ENCODE peak calls at places on chromosomes 11 and 22, in nine cellular contexts. T is uterus, F is heart right ventricle, Y is prostate gland, R is stomach, B is transverse colon, G is IMR-90, O is OCI-LY7, Z is A673. C is an unnamed sample.

GRCh38 chr11:65136515-65137096 is 2.3 kb upstream of the SYVN1 start:
- DNase-seq in G (no peak), B (peak; percentile 63), Z (no peak), T (no peak), O (no peak), F (no peak), Y (no peak), R (no peak), C (no peak)

GRCh38 chr11:122440783-122441701 is 214.5 kb upstream of the UBASH3B start:
- DNase-seq in O (no peak), Z (peak; percentile 70), Y (no peak), G (no peak), R (no peak), T (peak; percentile 61), B (peak; percentile 10), F (peak; percentile 55), C (no peak)

GRCh38 chr11:60873533-60873932 is 6.2 kb downstream of the ZP1 start:
- DNase-seq in T (no peak), G (no peak), B (no peak), R (no peak), F (no peak), Y (no peak), O (no peak), Z (no peak), C (peak; percentile 73)

GRCh38 chr11:11416917-11417316 is 63.9 kb upstream of the CSNK2A3 start:
- DNase-seq in T (no peak), Y (no peak), O (no peak), R (no peak), G (peak; percentile 65), F (no peak), B (no peak), Z (no peak), C (no peak)

GRCh38 chr11:115682101-115682500 is 177.9 kb upstream of the CADM1 start:
- DNase-seq in Z (no peak), F (no peak), B (no peak), T (no peak), O (no peak), R (no peak), G (peak; percentile 78), Y (no peak), C (no peak)

GRCh38 chr11:81492923-81493445 is 1240.7 kb downstream of the FAM181B start:
- DNase-seq in R (no peak), O (no peak), G (no peak), F (no peak), Y (no peak), T (no peak), B (no peak), Z (no peak), C (no peak)

GRCh38 chr22:39907035-39907434 is 6.2 kb downstream of the GRAP2 start:
- DNase-seq in O (no peak), G (no peak), T (no peak), R (no peak), F (no peak), Z (no peak), Y (no peak), B (no peak), C (no peak)

GRCh38 chr11:114296190-114296978 is at the start of gene NNMT:
- DNase-seq in T (peak; percentile 74), B (peak; percentile 31), R (peak; percentile 44), F (peak; percentile 66), G (peak; percentile 97), Z (no peak), Y (no peak), O (no peak), C (no peak)

GRCh38 chr11:79249341-79249993 is 191.4 kb downstream of the TENM4 start:
- DNase-seq in Z (no peak), T (no peak), B (no peak), G (peak; percentile 75), R (no peak), F (no peak), Y (no peak), O (no peak), C (no peak)

GRCh38 chr22:39622881-39623367 is 52.4 kb downstream of the CACNA1I start:
- DNase-seq in G (peak; percentile 9), Y (no peak), B (peak; percentile 71), R (peak; percentile 69), O (no peak), F (peak; percentile 26), T (no peak), Z (peak; percentile 37), C (peak; percentile 86)

GRCh38 chr11:30586251-30587144 is at the start of gene MPPED2:
- DNase-seq in Z (peak; percentile 58), R (no peak), B (peak; percentile 25), G (no peak), Y (peak; percentile 45), O (no peak), F (peak; percentile 57), T (peak; percentile 17), C (peak; percentile 81)

GRCh38 chr22:42676059-42676607 is 26.9 kb upstream of the CYB5R3 start:
- DNase-seq in Y (no peak), B (no peak), T (no peak), F (peak; percentile 63), G (peak; percentile 43), Z (no peak), O (no peak), R (no peak), C (no peak)

GRCh38 chr22:23565288-23565941 is 14.7 kb downstream of the IGLL1 start:
- DNase-seq in F (no peak), T (no peak), R (no peak), B (peak; percentile 27), O (peak; percentile 26), Y (no peak), Z (peak; percentile 33), G (no peak), C (peak; percentile 72)

GRCh38 chr11:36452987-36453386 is 57.1 kb downstream of the TRAF6 start:
- DNase-seq in G (no peak), T (no peak), O (no peak), B (no peak), Z (no peak), Y (no peak), R (no peak), F (no peak), C (no peak)

GRCh38 chr22:32764330-32765116 is 37.0 kb upstream of the TIMP3 start:
- DNase-seq in R (no peak), B (peak; percentile 22), G (peak; percentile 96), Z (no peak), T (peak; percentile 84), F (peak; percentile 47), Y (no peak), O (no peak), C (peak; percentile 51)

DNA sequence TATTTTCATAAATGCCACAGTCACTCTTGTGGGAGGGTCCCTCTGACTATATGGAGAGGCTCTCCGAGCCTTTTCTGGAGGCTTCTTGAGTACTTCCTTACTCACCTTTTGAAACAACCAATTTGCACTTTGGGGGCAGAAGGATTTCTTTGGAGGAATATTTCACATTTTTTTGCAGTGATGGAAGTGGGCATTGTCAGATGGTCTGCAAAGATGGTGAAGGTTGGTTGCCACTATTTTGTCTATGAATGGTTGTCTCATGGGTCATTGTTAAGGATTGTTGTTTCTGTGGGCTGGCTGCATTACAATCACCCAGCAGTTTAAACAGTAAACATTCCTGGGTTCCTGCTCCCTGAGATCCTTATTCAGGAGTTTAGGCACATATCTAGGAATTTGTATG is 388.2 kb downstream of the TMEM135 start:
- DNase-seq in R (no peak), T (no peak), G (peak; percentile 62), F (no peak), Y (no peak), B (no peak), O (no peak), Z (no peak), C (no peak)
- H3K27ac ChIP-seq in R (no peak overlapping the region), T (no peak overlapping the region), G (no peak overlapping the region), F (no peak overlapping the region), Y (no peak overlapping the region), B (no peak overlapping the region), O (no peak overlapping the region), Z (no peak overlapping the region), C (no peak overlapping the region)

GRCh38 chr11:18012906-18013781 is at the start of gene SERGEF:
- DNase-seq in T (peak; percentile 92), Z (peak; percentile 91), R (peak; percentile 97), B (peak; percentile 98), Y (peak; percentile 94), G (peak; percentile 84), F (peak; percentile 86), O (peak; percentile 95), C (peak; percentile 97)
- TF ChIP-seq CTCF in T (no peak), Z (no peak), R (no peak), B (peak; percentile 6), Y (peak; percentile 8), G (no peak), F (no peak), O (no peak), C (no peak)

GRCh38 chr11:35321532-35322320 is 97.6 kb downstream of the SLC1A2 start:
- DNase-seq in G (peak; percentile 69), T (no peak), F (peak; percentile 65), Z (peak; percentile 28), B (no peak), Y (no peak), O (no peak), R (no peak), C (peak; percentile 46)
- H3K4me3 ChIP-seq in G (no peak overlapping the region), T (no peak overlapping the region), F (no peak overlapping the region), Z (no peak overlapping the region), B (no peak overlapping the region), Y (no peak overlapping the region), O (no peak overlapping the region), R (no peak overlapping the region), C (no peak overlapping the region)

DNA sequence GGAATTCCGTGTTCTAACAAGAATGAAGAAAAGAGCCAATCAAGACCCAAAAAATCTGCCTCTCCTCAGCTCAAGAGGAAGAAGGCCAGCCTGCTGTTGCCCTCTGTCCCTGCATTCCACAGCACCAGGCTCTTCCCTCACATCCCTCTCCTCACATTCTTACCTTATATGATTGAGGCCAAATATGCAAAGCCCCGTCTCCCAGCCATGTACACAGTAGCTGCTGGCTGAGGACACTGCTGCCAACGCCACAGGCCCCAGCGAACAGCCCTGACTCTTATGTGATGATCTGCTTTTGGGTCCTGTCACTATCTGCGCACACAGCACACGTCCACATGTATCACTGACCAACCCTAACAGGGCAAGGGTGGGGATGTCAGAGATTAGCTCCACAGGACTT is 60.2 kb downstream of the MICAL3 start:
- DNase-seq in T (no peak), Y (no peak), F (no peak), O (no peak), R (no peak), G (no peak), Z (no peak), B (no peak), C (no peak)
- H3K27ac ChIP-seq in T (no peak overlapping the region), Y (no peak overlapping the region), F (peak overlapping the region; percentile 33), O (peak overlapping the region; percentile 72), R (no peak overlapping the region), G (peak overlapping the region; percentile 71), Z (no peak overlapping the region), B (no peak overlapping the region), C (no peak overlapping the region)

GRCh38 chr11:1574256-1575242 is 2.5 kb upstream of the DUSP8 start:
- DNase-seq in T (peak; percentile 68), Z (peak; percentile 30), B (peak; percentile 77), O (peak; percentile 46), Y (peak; percentile 46), R (peak; percentile 69), G (peak; percentile 23), F (no peak), C (peak; percentile 49)
- TF ChIP-seq CTCF in T (peak; percentile 54), Z (peak; percentile 56), B (peak; percentile 61), O (peak; percentile 80), Y (peak; percentile 70), R (no peak), G (peak; percentile 86), F (peak; percentile 99), C (peak; percentile 83)

C was measured in WERI-Rb-1.